ENCODE peak calls at places on chromosomes 11 and 22, in ten cellular contexts. One of them, this sample, is unnamed.

GRCh38 chr22:50620861-50621490 is 7.0 kb downstream of the ARSA start:
- DNase-seq in DMS53: peak
- DNase-seq in stimulated activated CD4-positive, alpha-beta T cell treated with anti-CD3 and anti-CD28 coated beads, Interleukin-2, amount 100 ng/mL, for 4 hours: no peak
- DNase-seq in colonic mucosa: peak
- DNase-seq in M059J: no peak
- DNase-seq in epithelial cell of esophagus: no peak
- DNase-seq in activated CD8-positive, alpha-beta memory T cell treated with anti-CD3 and anti-CD28 coated beads for 1 hour: no peak
- DNase-seq in type B pancreatic cell: no peak
- DNase-seq in stimulated activated CD8-positive, alpha-beta memory T cell treated with anti-CD3 and anti-CD28 coated beads, Interleukin-15, amount 100 ng/mL, for 24 hours: no peak
- DNase-seq in nucleus accumbens: no peak
- DNase-seq in this sample: peak

GRCh38 chr11:116422556-116422955 is 350.2 kb downstream of the BUD13 start:
- DNase-seq in DMS53: no peak
- DNase-seq in stimulated activated CD4-positive, alpha-beta T cell treated with anti-CD3 and anti-CD28 coated beads, Interleukin-2, amount 100 ng/mL, for 4 hours: no peak
- DNase-seq in colonic mucosa: no peak
- DNase-seq in M059J: no peak
- DNase-seq in epithelial cell of esophagus: no peak
- DNase-seq in activated CD8-positive, alpha-beta memory T cell treated with anti-CD3 and anti-CD28 coated beads for 1 hour: no peak
- DNase-seq in type B pancreatic cell: no peak
- DNase-seq in stimulated activated CD8-positive, alpha-beta memory T cell treated with anti-CD3 and anti-CD28 coated beads, Interleukin-15, amount 100 ng/mL, for 24 hours: no peak
- DNase-seq in nucleus accumbens: no peak
- DNase-seq in this sample: no peak

GRCh38 chr11:65859812-65860277 is 388 bp upstream of the MUS81 start:
- DNase-seq in DMS53: peak
- DNase-seq in stimulated activated CD4-positive, alpha-beta T cell treated with anti-CD3 and anti-CD28 coated beads, Interleukin-2, amount 100 ng/mL, for 4 hours: no peak
- DNase-seq in colonic mucosa: no peak
- DNase-seq in M059J: no peak
- DNase-seq in epithelial cell of esophagus: no peak
- DNase-seq in activated CD8-positive, alpha-beta memory T cell treated with anti-CD3 and anti-CD28 coated beads for 1 hour: no peak
- DNase-seq in type B pancreatic cell: no peak
- DNase-seq in stimulated activated CD8-positive, alpha-beta memory T cell treated with anti-CD3 and anti-CD28 coated beads, Interleukin-15, amount 100 ng/mL, for 24 hours: peak
- DNase-seq in nucleus accumbens: no peak
- DNase-seq in this sample: peak

GRCh38 chr11:12239396-12240298 is 129.3 kb downstream of the MICAL2 start:
- DNase-seq in DMS53: peak
- DNase-seq in stimulated activated CD4-positive, alpha-beta T cell treated with anti-CD3 and anti-CD28 coated beads, Interleukin-2, amount 100 ng/mL, for 4 hours: no peak
- DNase-seq in colonic mucosa: no peak
- DNase-seq in M059J: peak
- DNase-seq in epithelial cell of esophagus: peak
- DNase-seq in activated CD8-positive, alpha-beta memory T cell treated with anti-CD3 and anti-CD28 coated beads for 1 hour: no peak
- DNase-seq in type B pancreatic cell: no peak
- DNase-seq in stimulated activated CD8-positive, alpha-beta memory T cell treated with anti-CD3 and anti-CD28 coated beads, Interleukin-15, amount 100 ng/mL, for 24 hours: no peak
- DNase-seq in nucleus accumbens: no peak
- DNase-seq in this sample: no peak

GRCh38 chr11:108906329-108906728 is 241.5 kb downstream of the DDX10 start:
- DNase-seq in DMS53: no peak
- DNase-seq in stimulated activated CD4-positive, alpha-beta T cell treated with anti-CD3 and anti-CD28 coated beads, Interleukin-2, amount 100 ng/mL, for 4 hours: no peak
- DNase-seq in colonic mucosa: no peak
- DNase-seq in M059J: peak
- DNase-seq in epithelial cell of esophagus: peak
- DNase-seq in activated CD8-positive, alpha-beta memory T cell treated with anti-CD3 and anti-CD28 coated beads for 1 hour: no peak
- DNase-seq in type B pancreatic cell: no peak
- DNase-seq in stimulated activated CD8-positive, alpha-beta memory T cell treated with anti-CD3 and anti-CD28 coated beads, Interleukin-15, amount 100 ng/mL, for 24 hours: no peak
- DNase-seq in nucleus accumbens: no peak
- DNase-seq in this sample: peak

GRCh38 chr11:38562562-38562961 is 1964.5 kb upstream of the RAG2 start:
- DNase-seq in DMS53: no peak
- DNase-seq in stimulated activated CD4-positive, alpha-beta T cell treated with anti-CD3 and anti-CD28 coated beads, Interleukin-2, amount 100 ng/mL, for 4 hours: no peak
- DNase-seq in colonic mucosa: no peak
- DNase-seq in M059J: peak
- DNase-seq in epithelial cell of esophagus: no peak
- DNase-seq in activated CD8-positive, alpha-beta memory T cell treated with anti-CD3 and anti-CD28 coated beads for 1 hour: no peak
- DNase-seq in type B pancreatic cell: no peak
- DNase-seq in stimulated activated CD8-positive, alpha-beta memory T cell treated with anti-CD3 and anti-CD28 coated beads, Interleukin-15, amount 100 ng/mL, for 24 hours: no peak
- DNase-seq in nucleus accumbens: no peak
- DNase-seq in this sample: no peak

GRCh38 chr11:83033972-83034672 is 37.6 kb downstream of the RAB30 start:
- DNase-seq in DMS53: peak
- DNase-seq in stimulated activated CD4-positive, alpha-beta T cell treated with anti-CD3 and anti-CD28 coated beads, Interleukin-2, amount 100 ng/mL, for 4 hours: no peak
- DNase-seq in colonic mucosa: peak
- DNase-seq in M059J: peak
- DNase-seq in epithelial cell of esophagus: peak
- DNase-seq in activated CD8-positive, alpha-beta memory T cell treated with anti-CD3 and anti-CD28 coated beads for 1 hour: no peak
- DNase-seq in type B pancreatic cell: no peak
- DNase-seq in stimulated activated CD8-positive, alpha-beta memory T cell treated with anti-CD3 and anti-CD28 coated beads, Interleukin-15, amount 100 ng/mL, for 24 hours: no peak
- DNase-seq in nucleus accumbens: no peak
- DNase-seq in this sample: peak

GRCh38 chr11:687751-688150 is 7.3 kb downstream of the DEAF1 start:
- DNase-seq in DMS53: no peak
- DNase-seq in stimulated activated CD4-positive, alpha-beta T cell treated with anti-CD3 and anti-CD28 coated beads, Interleukin-2, amount 100 ng/mL, for 4 hours: no peak
- DNase-seq in colonic mucosa: no peak
- DNase-seq in M059J: no peak
- DNase-seq in epithelial cell of esophagus: no peak
- DNase-seq in activated CD8-positive, alpha-beta memory T cell treated with anti-CD3 and anti-CD28 coated beads for 1 hour: no peak
- DNase-seq in type B pancreatic cell: no peak
- DNase-seq in stimulated activated CD8-positive, alpha-beta memory T cell treated with anti-CD3 and anti-CD28 coated beads, Interleukin-15, amount 100 ng/mL, for 24 hours: no peak
- DNase-seq in nucleus accumbens: no peak
- DNase-seq in this sample: no peak

GRCh38 chr11:8082391-8083087 is 1.5 kb downstream of the TUB start:
- DNase-seq in DMS53: peak
- DNase-seq in stimulated activated CD4-positive, alpha-beta T cell treated with anti-CD3 and anti-CD28 coated beads, Interleukin-2, amount 100 ng/mL, for 4 hours: no peak
- DNase-seq in colonic mucosa: no peak
- DNase-seq in M059J: no peak
- DNase-seq in epithelial cell of esophagus: no peak
- DNase-seq in activated CD8-positive, alpha-beta memory T cell treated with anti-CD3 and anti-CD28 coated beads for 1 hour: no peak
- DNase-seq in type B pancreatic cell: no peak
- DNase-seq in stimulated activated CD8-positive, alpha-beta memory T cell treated with anti-CD3 and anti-CD28 coated beads, Interleukin-15, amount 100 ng/mL, for 24 hours: no peak
- DNase-seq in nucleus accumbens: no peak
- DNase-seq in this sample: peak

GRCh38 chr22:34847072-34847471 is 218.9 kb upstream of the ISX start:
- DNase-seq in DMS53: no peak
- DNase-seq in stimulated activated CD4-positive, alpha-beta T cell treated with anti-CD3 and anti-CD28 coated beads, Interleukin-2, amount 100 ng/mL, for 4 hours: no peak
- DNase-seq in colonic mucosa: no peak
- DNase-seq in M059J: peak
- DNase-seq in epithelial cell of esophagus: no peak
- DNase-seq in activated CD8-positive, alpha-beta memory T cell treated with anti-CD3 and anti-CD28 coated beads for 1 hour: no peak
- DNase-seq in type B pancreatic cell: no peak
- DNase-seq in stimulated activated CD8-positive, alpha-beta memory T cell treated with anti-CD3 and anti-CD28 coated beads, Interleukin-15, amount 100 ng/mL, for 24 hours: no peak
- DNase-seq in nucleus accumbens: no peak
- DNase-seq in this sample: no peak

GRCh38 chr11:26227311-26227710 is 104.6 kb upstream of the ANO3 start:
- DNase-seq in DMS53: peak
- DNase-seq in stimulated activated CD4-positive, alpha-beta T cell treated with anti-CD3 and anti-CD28 coated beads, Interleukin-2, amount 100 ng/mL, for 4 hours: no peak
- DNase-seq in colonic mucosa: no peak
- DNase-seq in M059J: peak
- DNase-seq in epithelial cell of esophagus: peak
- DNase-seq in activated CD8-positive, alpha-beta memory T cell treated with anti-CD3 and anti-CD28 coated beads for 1 hour: no peak
- DNase-seq in type B pancreatic cell: no peak
- DNase-seq in stimulated activated CD8-positive, alpha-beta memory T cell treated with anti-CD3 and anti-CD28 coated beads, Interleukin-15, amount 100 ng/mL, for 24 hours: no peak
- DNase-seq in nucleus accumbens: no peak
- DNase-seq in this sample: peak

GRCh38 chr22:20440637-20441591 is 3.3 kb upstream of the SCARF2 start:
- DNase-seq in DMS53: no peak
- DNase-seq in stimulated activated CD4-positive, alpha-beta T cell treated with anti-CD3 and anti-CD28 coated beads, Interleukin-2, amount 100 ng/mL, for 4 hours: no peak
- DNase-seq in colonic mucosa: no peak
- DNase-seq in M059J: no peak
- DNase-seq in epithelial cell of esophagus: no peak
- DNase-seq in activated CD8-positive, alpha-beta memory T cell treated with anti-CD3 and anti-CD28 coated beads for 1 hour: no peak
- DNase-seq in type B pancreatic cell: no peak
- DNase-seq in stimulated activated CD8-positive, alpha-beta memory T cell treated with anti-CD3 and anti-CD28 coated beads, Interleukin-15, amount 100 ng/mL, for 24 hours: no peak
- DNase-seq in nucleus accumbens: no peak
- DNase-seq in this sample: peak

GRCh38 chr11:70483077-70483861 is 84.9 kb downstream of the CTTN start:
- DNase-seq in DMS53: peak
- DNase-seq in stimulated activated CD4-positive, alpha-beta T cell treated with anti-CD3 and anti-CD28 coated beads, Interleukin-2, amount 100 ng/mL, for 4 hours: no peak
- DNase-seq in colonic mucosa: no peak
- DNase-seq in M059J: peak
- DNase-seq in epithelial cell of esophagus: peak
- DNase-seq in activated CD8-positive, alpha-beta memory T cell treated with anti-CD3 and anti-CD28 coated beads for 1 hour: no peak
- DNase-seq in type B pancreatic cell: no peak
- DNase-seq in stimulated activated CD8-positive, alpha-beta memory T cell treated with anti-CD3 and anti-CD28 coated beads, Interleukin-15, amount 100 ng/mL, for 24 hours: no peak
- DNase-seq in nucleus accumbens: no peak
- DNase-seq in this sample: peak

GRCh38 chr22:29958170-29958569 is 75.2 kb downstream of the MTMR3 start:
- DNase-seq in DMS53: no peak
- DNase-seq in stimulated activated CD4-positive, alpha-beta T cell treated with anti-CD3 and anti-CD28 coated beads, Interleukin-2, amount 100 ng/mL, for 4 hours: no peak
- DNase-seq in colonic mucosa: no peak
- DNase-seq in M059J: no peak
- DNase-seq in epithelial cell of esophagus: no peak
- DNase-seq in activated CD8-positive, alpha-beta memory T cell treated with anti-CD3 and anti-CD28 coated beads for 1 hour: no peak
- DNase-seq in type B pancreatic cell: no peak
- DNase-seq in stimulated activated CD8-positive, alpha-beta memory T cell treated with anti-CD3 and anti-CD28 coated beads, Interleukin-15, amount 100 ng/mL, for 24 hours: no peak
- DNase-seq in nucleus accumbens: no peak
- DNase-seq in this sample: no peak